ENCODE peak calls at places on chromosome 9, in seven cellular contexts. One of them, this sample, is unnamed. For H3K4me1, the result is how much of the 10 kb centered on the place peaks cover.

GRCh38 chr9:90724880-90725279 is 76.7 kb upstream of the SYK start:
- DNase-seq in adrenal gland: no peak
- DNase-seq in colonic mucosa: no peak
- DNase-seq in psoas muscle: no peak
- DNase-seq in tibial artery: no peak
- DNase-seq in kidney: no peak
- DNase-seq in CD8-positive, alpha-beta memory T cell: no peak
- DNase-seq in this sample: no peak

GRCh38 chr9:101438523-101438922 is 2.9 kb upstream of the ALDOB start:
- DNase-seq in kidney: no peak
- DNase-seq in tibial artery: no peak
- DNase-seq in psoas muscle: no peak
- DNase-seq in colonic mucosa: no peak
- DNase-seq in adrenal gland: no peak
- DNase-seq in CD8-positive, alpha-beta memory T cell: no peak
- DNase-seq in this sample: peak

GRCh38 chr9:13095056-13095455 is 184.4 kb downstream of the MPDZ start:
- DNase-seq in CD8-positive, alpha-beta memory T cell: no peak
- DNase-seq in kidney: no peak
- DNase-seq in adrenal gland: no peak
- DNase-seq in psoas muscle: no peak
- DNase-seq in colonic mucosa: no peak
- DNase-seq in tibial artery: no peak
- DNase-seq in this sample: no peak

GRCh38 chr9:136117291-136118060 is 1.2 kb downstream of the TMEM250 start:
- DNase-seq in kidney: no peak
- DNase-seq in CD8-positive, alpha-beta memory T cell: no peak
- DNase-seq in tibial artery: no peak
- DNase-seq in adrenal gland: no peak
- DNase-seq in psoas muscle: no peak
- DNase-seq in colonic mucosa: peak
- DNase-seq in this sample: peak

GRCh38 chr9:126851286-126851880 is 9.1 kb upstream of the ZBTB34 start:
- DNase-seq in colonic mucosa: no peak
- DNase-seq in tibial artery: no peak
- DNase-seq in psoas muscle: no peak
- DNase-seq in CD8-positive, alpha-beta memory T cell: no peak
- DNase-seq in kidney: no peak
- DNase-seq in adrenal gland: no peak
- DNase-seq in this sample: no peak

GRCh38 chr9:125189011-125189360 is 617 bp downstream of the PPP6C start:
- DNase-seq in adrenal gland: peak
- DNase-seq in tibial artery: no peak
- DNase-seq in colonic mucosa: peak
- DNase-seq in psoas muscle: peak
- DNase-seq in CD8-positive, alpha-beta memory T cell: no peak
- DNase-seq in kidney: peak
- DNase-seq in this sample: peak

GRCh38 chr9:135764731-135765130 is 62.7 kb downstream of the KCNT1 start:
- DNase-seq in colonic mucosa: no peak
- DNase-seq in kidney: no peak
- DNase-seq in CD8-positive, alpha-beta memory T cell: no peak
- DNase-seq in psoas muscle: no peak
- DNase-seq in tibial artery: no peak
- DNase-seq in adrenal gland: no peak
- DNase-seq in this sample: no peak

GRCh38 chr9:72628191-72628590 is 106.8 kb downstream of the TMC1 start:
- DNase-seq in tibial artery: no peak
- DNase-seq in CD8-positive, alpha-beta memory T cell: no peak
- DNase-seq in colonic mucosa: no peak
- DNase-seq in adrenal gland: no peak
- DNase-seq in psoas muscle: no peak
- DNase-seq in kidney: no peak
- DNase-seq in this sample: no peak

GRCh38 chr9:136532799-136533774 is 12.8 kb downstream of the NOTCH1 start:
- DNase-seq in adrenal gland: no peak
- DNase-seq in psoas muscle: no peak
- DNase-seq in tibial artery: no peak
- DNase-seq in CD8-positive, alpha-beta memory T cell: peak
- DNase-seq in kidney: no peak
- DNase-seq in colonic mucosa: no peak
- DNase-seq in this sample: peak

GRCh38 chr9:22683393-22684075 is 236.9 kb downstream of the DMRTA1 start:
- DNase-seq in CD8-positive, alpha-beta memory T cell: no peak
- DNase-seq in tibial artery: no peak
- DNase-seq in psoas muscle: no peak
- DNase-seq in kidney: no peak
- DNase-seq in colonic mucosa: no peak
- DNase-seq in adrenal gland: no peak
- DNase-seq in this sample: no peak

GRCh38 chr9:28600226-28600625 is 1026.9 kb upstream of the C9orf72 start:
- DNase-seq in psoas muscle: no peak
- DNase-seq in kidney: no peak
- DNase-seq in CD8-positive, alpha-beta memory T cell: no peak
- DNase-seq in adrenal gland: no peak
- DNase-seq in tibial artery: no peak
- DNase-seq in colonic mucosa: no peak
- DNase-seq in this sample: no peak

GRCh38 chr9:72213906-72214305 is 64.7 kb downstream of the GDA start:
- DNase-seq in adrenal gland: no peak
- DNase-seq in kidney: no peak
- DNase-seq in colonic mucosa: no peak
- DNase-seq in CD8-positive, alpha-beta memory T cell: no peak
- DNase-seq in tibial artery: no peak
- DNase-seq in psoas muscle: no peak
- DNase-seq in this sample: peak

GRCh38 chr9:26744362-26744965 is 148.1 kb downstream of the CAAP1 start:
- DNase-seq in kidney: no peak
- DNase-seq in colonic mucosa: no peak
- DNase-seq in psoas muscle: no peak
- DNase-seq in tibial artery: no peak
- DNase-seq in adrenal gland: no peak
- DNase-seq in CD8-positive, alpha-beta memory T cell: no peak
- DNase-seq in this sample: no peak

GRCh38 chr9:131025953-131026858 is 17.2 kb downstream of the LAMC3 start:
- DNase-seq in tibial artery: no peak
- DNase-seq in adrenal gland: no peak
- DNase-seq in kidney: no peak
- DNase-seq in CD8-positive, alpha-beta memory T cell: no peak
- DNase-seq in colonic mucosa: no peak
- DNase-seq in psoas muscle: no peak
- DNase-seq in this sample: no peak

GRCh38 chr9:14248149-14248548 is 65.8 kb downstream of the NFIB start:
- DNase-seq in kidney: no peak
- DNase-seq in tibial artery: no peak
- DNase-seq in psoas muscle: no peak
- DNase-seq in CD8-positive, alpha-beta memory T cell: no peak
- DNase-seq in colonic mucosa: no peak
- DNase-seq in adrenal gland: no peak
- DNase-seq in this sample: no peak
- H3K4me1 ChIP-seq in kidney: under half
- H3K4me1 ChIP-seq in tibial artery: half or more
- H3K4me1 ChIP-seq in psoas muscle: under half
- H3K4me1 ChIP-seq in CD8-positive, alpha-beta memory T cell: under half
- H3K4me1 ChIP-seq in colonic mucosa: under half
- H3K4me1 ChIP-seq in adrenal gland: under half
- H3K4me1 ChIP-seq in this sample: under half

GRCh38 chr9:89038354-89039091 is 47.3 kb downstream of the S1PR3 start:
- DNase-seq in kidney: no peak
- DNase-seq in colonic mucosa: peak
- DNase-seq in psoas muscle: no peak
- DNase-seq in adrenal gland: peak
- DNase-seq in tibial artery: peak
- DNase-seq in CD8-positive, alpha-beta memory T cell: no peak
- DNase-seq in this sample: no peak
- H3K4me3 ChIP-seq in kidney: no peak
- H3K4me3 ChIP-seq in colonic mucosa: no peak
- H3K4me3 ChIP-seq in psoas muscle: no peak
- H3K4me3 ChIP-seq in adrenal gland: no peak
- H3K4me3 ChIP-seq in tibial artery: no peak
- H3K4me3 ChIP-seq in CD8-positive, alpha-beta memory T cell: no peak
- H3K4me3 ChIP-seq in this sample: no peak

GRCh38 chr9:120936764-120937122 is 10.1 kb upstream of the TRAF1 start:
- DNase-seq in CD8-positive, alpha-beta memory T cell: no peak
- DNase-seq in psoas muscle: no peak
- DNase-seq in kidney: no peak
- DNase-seq in adrenal gland: no peak
- DNase-seq in colonic mucosa: no peak
- DNase-seq in tibial artery: no peak
- DNase-seq in this sample: no peak

GRCh38 chr9:120935383-120935857 is 8.8 kb upstream of the TRAF1 start:
- DNase-seq in CD8-positive, alpha-beta memory T cell: no peak
- DNase-seq in tibial artery: peak
- DNase-seq in colonic mucosa: peak
- DNase-seq in kidney: peak
- DNase-seq in adrenal gland: peak
- DNase-seq in psoas muscle: peak
- DNase-seq in this sample: peak

GRCh38 chr9:120937596-120937995 is 11.0 kb upstream of the TRAF1 start:
- DNase-seq in psoas muscle: no peak
- DNase-seq in adrenal gland: no peak
- DNase-seq in CD8-positive, alpha-beta memory T cell: no peak
- DNase-seq in kidney: no peak
- DNase-seq in tibial artery: no peak
- DNase-seq in colonic mucosa: no peak
- DNase-seq in this sample: no peak

GRCh38 chr9:120936011-120936763 is 9.6 kb upstream of the TRAF1 start:
- DNase-seq in psoas muscle: peak
- DNase-seq in tibial artery: peak
- DNase-seq in colonic mucosa: peak
- DNase-seq in kidney: peak
- DNase-seq in adrenal gland: peak
- DNase-seq in CD8-positive, alpha-beta memory T cell: peak
- DNase-seq in this sample: peak

DNA sequence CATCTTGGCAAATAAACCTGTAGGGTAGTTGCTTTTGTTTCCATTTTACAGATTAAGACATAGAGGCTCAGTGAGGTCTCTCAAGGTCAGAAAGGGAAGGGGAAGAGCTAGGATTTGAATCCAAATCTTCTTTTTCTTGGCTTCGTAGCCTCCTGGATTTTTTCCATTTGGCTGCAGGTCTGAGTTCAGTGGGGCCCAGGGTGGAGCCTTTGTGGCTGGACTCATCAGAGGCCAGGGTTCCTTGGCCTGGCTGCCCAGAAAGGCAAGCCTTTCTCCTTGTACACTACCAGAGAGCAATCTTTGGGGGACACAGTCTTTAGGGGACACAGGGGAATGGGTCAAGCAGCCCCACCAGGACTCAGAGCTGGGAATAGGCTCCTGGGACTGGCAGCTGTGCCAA is 10.5 kb upstream of the TRAF1 start:
- DNase-seq in kidney: no peak
- DNase-seq in colonic mucosa: no peak
- DNase-seq in CD8-positive, alpha-beta memory T cell: no peak
- DNase-seq in psoas muscle: peak
- DNase-seq in tibial artery: peak
- DNase-seq in adrenal gland: peak
- DNase-seq in this sample: no peak
- H3K4me1 ChIP-seq in kidney: under half
- H3K4me1 ChIP-seq in colonic mucosa: under half
- H3K4me1 ChIP-seq in CD8-positive, alpha-beta memory T cell: half or more
- H3K4me1 ChIP-seq in psoas muscle: under half
- H3K4me1 ChIP-seq in tibial artery: half or more
- H3K4me1 ChIP-seq in adrenal gland: half or more
- H3K4me1 ChIP-seq in this sample: under half

DNA sequence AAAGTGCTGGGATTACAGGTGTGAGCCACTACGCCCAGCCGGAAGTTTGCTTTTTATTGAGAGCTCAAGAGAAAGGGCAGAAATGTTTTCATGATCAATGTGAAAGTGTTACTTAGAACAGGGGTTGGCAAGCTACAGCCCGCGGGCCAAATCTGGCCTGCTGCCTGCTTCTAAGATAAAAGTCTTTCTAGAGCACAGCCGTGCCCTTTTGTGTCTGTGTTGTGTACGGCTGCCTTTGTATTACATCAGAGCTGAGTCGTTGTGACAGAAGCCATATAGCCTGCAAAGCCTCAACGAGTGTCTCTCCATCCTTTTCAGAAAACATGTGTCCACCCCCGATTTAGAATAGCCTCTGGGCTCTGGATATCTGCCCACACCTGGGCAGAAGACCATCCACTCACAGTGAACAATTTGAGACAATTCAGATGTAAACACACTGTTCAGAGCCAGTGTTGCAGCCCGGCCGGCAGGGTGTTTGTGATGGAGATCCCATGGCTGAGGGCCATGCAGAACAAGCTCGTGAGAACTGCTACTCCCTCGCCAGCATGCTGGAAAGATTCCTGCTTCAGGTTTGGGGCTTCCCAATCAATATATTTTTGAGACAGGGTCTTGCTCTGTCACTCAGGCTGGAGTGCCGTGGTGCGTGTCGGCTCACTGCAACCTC is 28.8 kb downstream of the AK8 start:
- DNase-seq in psoas muscle: no peak
- DNase-seq in tibial artery: no peak
- DNase-seq in adrenal gland: no peak
- DNase-seq in kidney: no peak
- DNase-seq in CD8-positive, alpha-beta memory T cell: no peak
- DNase-seq in colonic mucosa: peak
- DNase-seq in this sample: peak
- H3K4me3 ChIP-seq in psoas muscle: no peak
- H3K4me3 ChIP-seq in tibial artery: no peak
- H3K4me3 ChIP-seq in adrenal gland: no peak
- H3K4me3 ChIP-seq in kidney: no peak
- H3K4me3 ChIP-seq in CD8-positive, alpha-beta memory T cell: no peak
- H3K4me3 ChIP-seq in colonic mucosa: peak
- H3K4me3 ChIP-seq in this sample: no peak

GRCh38 chr9:112325600-112325999 is 7.8 kb downstream of the PTBP3 start:
- DNase-seq in kidney: no peak
- DNase-seq in tibial artery: no peak
- DNase-seq in colonic mucosa: no peak
- DNase-seq in adrenal gland: no peak
- DNase-seq in CD8-positive, alpha-beta memory T cell: no peak
- DNase-seq in psoas muscle: no peak
- DNase-seq in this sample: no peak

GRCh38 chr9:112326194-112326593 is 7.2 kb downstream of the PTBP3 start:
- DNase-seq in adrenal gland: no peak
- DNase-seq in psoas muscle: no peak
- DNase-seq in CD8-positive, alpha-beta memory T cell: no peak
- DNase-seq in tibial artery: no peak
- DNase-seq in colonic mucosa: no peak
- DNase-seq in kidney: no peak
- DNase-seq in this sample: no peak

GRCh38 chr9:112331676-112331955 is 1.8 kb downstream of the PTBP3 start:
- DNase-seq in CD8-positive, alpha-beta memory T cell: peak
- DNase-seq in tibial artery: no peak
- DNase-seq in psoas muscle: no peak
- DNase-seq in kidney: no peak
- DNase-seq in adrenal gland: no peak
- DNase-seq in colonic mucosa: no peak
- DNase-seq in this sample: no peak

GRCh38 chr9:112327718-112328450 is 5.5 kb downstream of the PTBP3 start:
- DNase-seq in adrenal gland: no peak
- DNase-seq in colonic mucosa: no peak
- DNase-seq in psoas muscle: no peak
- DNase-seq in CD8-positive, alpha-beta memory T cell: no peak
- DNase-seq in tibial artery: no peak
- DNase-seq in kidney: no peak
- DNase-seq in this sample: no peak

DNA sequence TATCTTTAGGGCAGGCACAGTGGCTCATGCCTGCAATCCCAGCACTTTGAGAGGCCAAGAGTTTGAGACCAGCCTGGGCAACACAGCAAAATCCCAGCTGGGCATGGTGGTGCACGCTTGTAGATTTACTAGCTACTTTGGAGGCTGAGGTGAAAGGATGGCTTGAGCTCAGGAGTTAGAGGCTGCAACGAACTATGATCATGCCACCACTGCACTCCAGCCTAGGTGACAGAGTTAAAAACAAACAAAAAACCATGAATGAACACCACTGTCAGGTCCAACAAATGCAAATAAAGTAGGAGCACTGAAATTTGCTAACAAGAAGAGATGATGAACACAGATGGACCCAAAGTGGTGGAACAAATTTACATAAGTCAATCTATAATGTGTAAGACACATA is 4.9 kb downstream of the PTBP3 start:
- DNase-seq in tibial artery: no peak
- DNase-seq in psoas muscle: no peak
- DNase-seq in kidney: no peak
- DNase-seq in CD8-positive, alpha-beta memory T cell: no peak
- DNase-seq in colonic mucosa: no peak
- DNase-seq in adrenal gland: no peak
- DNase-seq in this sample: no peak
- H3K4me1 ChIP-seq in tibial artery: under half
- H3K4me1 ChIP-seq in psoas muscle: under half
- H3K4me1 ChIP-seq in kidney: under half
- H3K4me1 ChIP-seq in CD8-positive, alpha-beta memory T cell: under half
- H3K4me1 ChIP-seq in colonic mucosa: under half
- H3K4me1 ChIP-seq in adrenal gland: under half
- H3K4me1 ChIP-seq in this sample: under half